ENCODE peak calls at places on chromosomes 13 and 19, in four cellular contexts. F is small intestine; X is stimulated activated CD8-positive, alpha-beta memory T cell treated with anti-CD3 and anti-CD28 coated beads, Interleukin-4, amount 100 ng/mL, for 4 hours; J is SW 1271. B is an unnamed sample.
A peak's percentile ranks its signal among the peaks of the same experiment; 100 is the strongest.

GRCh38 chr13:91950803-91951202 is 552.4 kb downstream of the GPC5 start:
- DNase-seq in F (no peak), X (no peak), J (no peak), B (no peak)

GRCh38 chr19:55472463-55472862 is 4.0 kb upstream of the ZNF628 start:
- DNase-seq in F (peak; percentile 35), X (no peak), J (no peak), B (peak; percentile 71)

GRCh38 chr19:10091892-10092641 is 6.0 kb downstream of the SHFL start:
- DNase-seq in F (no peak), X (no peak), J (no peak), B (no peak)

GRCh38 chr13:42762251-42762650 is 19.1 kb upstream of the FAM216B start:
- DNase-seq in F (no peak), X (no peak), J (no peak), B (no peak)

GRCh38 chr13:75876371-75877050 is 240.4 kb downstream of the LMO7 start:
- DNase-seq in F (peak; percentile 72), X (no peak), J (peak; percentile 29), B (peak; percentile 75)

GRCh38 chr19:51258165-51258564 is 7.3 kb downstream of the SIGLECL1 start:
- DNase-seq in F (no peak), X (no peak), J (no peak), B (no peak)

GRCh38 chr13:99892189-99892588 is 79.4 kb downstream of the ZIC5 start:
- DNase-seq in F (no peak), X (no peak), J (no peak), B (no peak)

GRCh38 chr13:94333131-94333820 is 146.2 kb downstream of the DCT start:
- DNase-seq in F (no peak), X (no peak), J (no peak), B (no peak)

GRCh38 chr13:102657630-102658029 is 37.2 kb downstream of the METTL21C start:
- DNase-seq in F (no peak), X (no peak), J (no peak), B (no peak)

GRCh38 chr19:17751103-17751911 is at the start of gene FCHO1:
- DNase-seq in F (peak; percentile 58), X (peak; percentile 82), J (no peak), B (no peak)

GRCh38 chr13:43877788-43878187 is 1.8 kb downstream of the CCDC122 start:
- DNase-seq in F (peak; percentile 4), X (no peak), J (no peak), B (no peak)

GRCh38 chr13:109968876-109969577 is 182.6 kb upstream of the IRS2 start:
- DNase-seq in F (no peak), X (no peak), J (no peak), B (no peak)

GRCh38 chr13:23856008-23856750 is 33.0 kb downstream of the MIPEP start:
- DNase-seq in F (no peak), X (no peak), J (no peak), B (no peak)

GRCh38 chr19:34310494-34310981 is 54.5 kb upstream of the GPI start:
- DNase-seq in F (peak; percentile 35), X (no peak), J (no peak), B (no peak)

GRCh38 chr13:65287405-65287804 is 1942.7 kb downstream of the PCDH9 start:
- DNase-seq in F (no peak), X (no peak), J (no peak), B (no peak)

GRCh38 chr19:24140099-24140498 is 53.1 kb downstream of the ZNF254 start:
- DNase-seq in F (no peak), X (no peak), J (no peak), B (no peak)

GRCh38 chr19:34480971-34481821 is at the start of gene WTIP:
- DNase-seq in F (no peak), X (no peak), J (no peak), B (peak; percentile 93)

GRCh38 chr13:114157869-114158495 is 21.1 kb upstream of the CFAP97D2 start:
- DNase-seq in F (no peak), X (no peak), J (no peak), B (no peak)

GRCh38 chr19:30406220-30406944 is 34.2 kb downstream of the ZNF536 start:
- DNase-seq in F (peak; percentile 9), X (no peak), J (no peak), B (no peak)

GRCh38 chr19:44808463-44809371 is at the start of gene BCAM:
- DNase-seq in F (no peak), X (no peak), J (no peak), B (peak; percentile 86)